ENCODE peak calls at places on chromosomes 3 and 15, in four cellular contexts. E is right atrium auricular region, D is PC-3, J is OCI-LY7. T is an unnamed sample.

GRCh38 chr3:152258448-152259302 is 10.1 kb upstream of the MBNL1 start:
- DNase-seq in E (peak), D (peak), J (no peak), T (peak)

GRCh38 chr3:36373661-36374060 is 6.6 kb upstream of the STAC start:
- DNase-seq in E (no peak), D (no peak), J (no peak), T (no peak)

GRCh38 chr15:91135201-91136130 is 35.4 kb downstream of the SV2B start:
- DNase-seq in E (no peak), D (no peak), J (no peak), T (no peak)

GRCh38 chr3:60931452-60931851 is 319.8 kb downstream of the FHIT start:
- DNase-seq in E (no peak), D (no peak), J (no peak), T (no peak)

GRCh38 chr3:10964537-10965167 is 27.9 kb upstream of the SLC6A1 start:
- DNase-seq in E (no peak), D (peak), J (no peak), T (no peak)

GRCh38 chr3:39383190-39383912 is at the start of gene SLC25A38:
- DNase-seq in E (peak), D (peak), J (peak), T (peak)

GRCh38 chr15:84082739-84083138 is 152.8 kb upstream of the GOLGA6L4 start:
- DNase-seq in E (no peak), D (peak), J (no peak), T (no peak)

GRCh38 chr3:161230621-161231195 is 9.6 kb downstream of the NMD3 start:
- DNase-seq in E (no peak), D (no peak), J (no peak), T (no peak)

GRCh38 chr15:60426870-60427528 is 29.2 kb upstream of the ANXA2 start:
- DNase-seq in E (no peak), D (peak), J (no peak), T (no peak)

GRCh38 chr3:127630811-127631714 is 2.1 kb downstream of the PODXL2 start:
- DNase-seq in E (no peak), D (no peak), J (no peak), T (no peak)

GRCh38 chr3:59985643-59986200 is 935.9 kb upstream of the CFAP20DC start:
- DNase-seq in E (no peak), D (no peak), J (peak), T (no peak)

GRCh38 chr15:44713006-44713966 is 2.0 kb downstream of the B2M start:
- DNase-seq in E (no peak), D (peak), J (peak), T (no peak)

DNA sequence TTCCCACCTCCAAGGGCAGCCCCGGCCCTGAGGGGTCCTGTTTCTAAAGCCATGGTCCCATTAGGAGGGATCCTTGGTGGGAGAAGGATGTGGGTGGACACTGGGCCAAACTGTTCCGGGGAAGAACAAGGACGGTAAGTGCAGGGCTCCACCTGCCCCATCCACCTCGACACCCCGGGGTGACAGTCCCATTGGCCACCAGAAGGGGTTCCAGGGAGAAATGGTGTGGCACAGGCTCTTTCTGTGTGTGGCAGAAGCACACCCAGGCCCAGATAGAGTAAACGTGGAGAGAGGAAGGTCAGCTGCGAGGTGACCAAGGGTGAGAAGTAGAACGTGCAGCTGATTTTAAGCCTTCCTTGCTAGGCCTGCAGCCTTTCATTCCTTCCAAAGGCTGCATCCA is 12.0 kb downstream of the TKT start:
- DNase-seq in E (no peak), D (no peak), J (no peak), T (no peak)
- TF ChIP-seq CTCF in E (no peak), D (no peak), J (no peak), T (no peak)

GRCh38 chr3:57949779-57950618 is 58.2 kb upstream of the FLNB start:
- DNase-seq in E (no peak), D (peak), J (no peak), T (peak)
- TF ChIP-seq CTCF in E (no peak), D (peak), J (peak), T (peak)

GRCh38 chr3:33315826-33316225 is 38.6 kb downstream of the FBXL2 start:
- DNase-seq in E (no peak), D (peak), J (no peak), T (no peak)
- TF ChIP-seq CTCF in E (no peak), D (no peak), J (no peak), T (no peak)

GRCh38 chr15:40281057-40281850 is 1.6 kb downstream of the ANKRD63 start:
- DNase-seq in E (no peak), D (no peak), J (no peak), T (no peak)

GRCh38 chr15:40282870-40283614 is at the start of gene ANKRD63:
- DNase-seq in E (no peak), D (peak), J (no peak), T (no peak)

GRCh38 chr15:40283615-40284306 is 897 bp upstream of the ANKRD63 start:
- DNase-seq in E (no peak), D (no peak), J (no peak), T (no peak)

GRCh38 chr15:40280260-40281056 is 2.4 kb downstream of the ANKRD63 start:
- DNase-seq in E (no peak), D (no peak), J (no peak), T (no peak)

GRCh38 chr15:40282144-40282869 is 557 bp downstream of the ANKRD63 start:
- DNase-seq in E (no peak), D (peak), J (no peak), T (no peak)
- TF ChIP-seq CTCF in E (peak), D (peak), J (peak), T (peak)

GRCh38 chr3:195188530-195188917 is 82.4 kb downstream of the XXYLT1 start:
- DNase-seq in E (no peak), D (peak), J (no peak), T (no peak)
- TF ChIP-seq CTCF in E (no peak), D (no peak), J (no peak), T (no peak)

GRCh38 chr15:64010719-64011118 is 35.6 kb downstream of the DAPK2 start:
- DNase-seq in E (peak), D (peak), J (peak), T (peak)
- TF ChIP-seq CTCF in E (no peak), D (no peak), J (peak), T (no peak)

GRCh38 chr3:62803276-62803675 is 71.9 kb downstream of the CADPS start:
- DNase-seq in E (no peak), D (no peak), J (peak), T (no peak)
- TF ChIP-seq CTCF in E (no peak), D (no peak), J (peak), T (no peak)

DNA sequence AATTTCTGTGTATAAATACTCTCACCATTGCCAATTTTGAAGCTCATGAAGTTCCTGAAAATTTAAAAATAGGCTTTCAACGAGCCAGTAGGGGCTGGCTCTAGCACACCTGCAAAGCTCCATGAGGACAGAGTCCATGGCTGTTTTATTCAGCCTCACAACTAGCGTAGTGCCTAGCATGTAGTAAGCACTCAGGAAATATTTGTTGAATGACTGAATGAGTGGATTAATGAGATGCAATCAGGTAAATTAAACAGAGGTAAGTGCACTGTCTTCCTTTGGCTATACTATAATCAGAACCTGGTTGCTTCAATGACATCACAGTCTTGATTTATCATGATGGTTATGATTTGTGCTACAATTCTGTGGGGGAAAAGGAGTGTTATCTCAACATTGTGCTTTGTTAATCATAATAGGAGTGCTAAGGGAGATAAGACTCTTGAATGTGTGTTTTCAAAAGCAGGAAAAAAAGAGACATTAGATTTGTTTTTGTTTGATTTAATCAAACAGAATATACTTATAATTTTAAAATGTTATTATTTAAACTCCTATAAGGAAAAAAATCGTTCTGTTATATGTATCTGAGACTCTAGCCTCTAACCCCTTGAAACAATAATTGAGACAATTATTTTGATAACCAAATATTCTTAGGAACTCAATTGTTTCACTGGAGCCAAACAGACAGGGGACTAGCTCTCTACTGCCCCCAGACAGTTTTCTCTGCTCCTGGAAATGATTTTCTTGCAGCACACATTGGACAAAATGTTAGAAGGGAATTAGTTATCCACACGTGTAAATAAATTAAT is 171.7 kb upstream of the ATP11B start:
- DNase-seq in E (no peak), D (peak), J (peak), T (no peak)
- TF ChIP-seq CTCF in E (no peak), D (peak), J (peak), T (no peak)

T was measured in CD14-positive monocyte.